ENCODE peak calls at places on chromosomes 2 and 18, in ten cellular contexts. F is heart right ventricle; P is cardiac muscle cell; I is progenitor cell of endocrine pancreas; R is GM10248; U is pancreas; G is astrocyte of the spinal cord; N is HL-60; W is CD8-positive, alpha-beta T cell; V is HCT116. E is an unnamed sample.

GRCh38 chr2:39517622-39518021 is 80.5 kb upstream of the MAP4K3 start:
- DNase-seq in F (no peak), W (no peak), N (no peak), V (no peak), P (no peak), R (no peak), U (no peak), G (no peak), I (no peak), E (no peak)

GRCh38 chr18:36294031-36294430 is 3.5 kb upstream of the FHOD3 start:
- DNase-seq in U (no peak), V (no peak), F (no peak), W (no peak), I (no peak), R (no peak), G (no peak), N (no peak), P (no peak), E (no peak)

GRCh38 chr2:177703159-177703558 is 310.6 kb downstream of the AGPS start:
- DNase-seq in F (no peak), P (no peak), G (no peak), W (no peak), V (no peak), N (no peak), I (no peak), U (no peak), R (no peak), E (no peak)

GRCh38 chr2:84894758-84895520 is 10.5 kb upstream of the TMSB10 start:
- DNase-seq in G (no peak), P (peak), I (no peak), F (no peak), R (no peak), U (no peak), V (no peak), W (no peak), N (no peak), E (no peak)

GRCh38 chr2:234512884-234513669 is 16.2 kb upstream of the ARL4C start:
- DNase-seq in P (peak), R (no peak), F (no peak), V (no peak), W (no peak), U (no peak), I (no peak), N (no peak), G (peak), E (no peak)

GRCh38 chr2:105712981-105713596 is 31.6 kb upstream of the NCK2 start:
- DNase-seq in F (no peak), V (no peak), R (no peak), G (peak), I (no peak), W (no peak), N (no peak), P (peak), U (no peak), E (no peak)

GRCh38 chr2:42844366-42844765 is 52.0 kb upstream of the HAAO start:
- DNase-seq in U (no peak), I (no peak), N (no peak), V (no peak), P (no peak), G (no peak), F (no peak), W (no peak), R (no peak), E (no peak)

GRCh38 chr2:224158831-224159230 is 119.7 kb upstream of the SERPINE2 start:
- DNase-seq in W (no peak), P (no peak), I (no peak), U (no peak), N (no peak), V (no peak), R (no peak), G (no peak), F (no peak), E (no peak)

GRCh38 chr2:171505374-171505773 is 16.9 kb upstream of the CYBRD1 start:
- DNase-seq in N (no peak), U (no peak), V (no peak), G (peak), I (no peak), R (no peak), F (no peak), W (no peak), P (peak), E (no peak)

GRCh38 chr2:36052819-36053218 is 302.8 kb upstream of the CRIM1 start:
- DNase-seq in V (no peak), W (no peak), F (no peak), R (no peak), N (no peak), U (no peak), G (no peak), P (no peak), I (no peak), E (no peak)

GRCh38 chr2:180644709-180645108 is 335.7 kb upstream of the UBE2E3 start:
- DNase-seq in R (no peak), U (no peak), W (no peak), P (peak), V (no peak), F (no peak), I (no peak), N (no peak), G (peak), E (no peak)

GRCh38 chr2:191318729-191319078 is 73.5 kb downstream of the MYO1B start:
- DNase-seq in F (no peak), I (no peak), U (no peak), G (peak), W (no peak), P (peak), R (no peak), V (peak), N (no peak), E (no peak)

GRCh38 chr2:221410487-221410886 is 161.6 kb downstream of the EPHA4 start:
- DNase-seq in N (no peak), W (no peak), U (no peak), P (no peak), G (no peak), V (no peak), F (no peak), R (no peak), I (no peak), E (no peak)

GRCh38 chr2:58925676-58926081 is 684.6 kb upstream of the FANCL start:
- DNase-seq in F (no peak), P (no peak), G (peak), R (no peak), V (no peak), U (no peak), N (no peak), I (no peak), W (no peak), E (no peak)

GRCh38 chr2:19021721-19022120 is 336.7 kb downstream of the OSR1 start:
- DNase-seq in V (no peak), F (no peak), R (no peak), N (no peak), U (no peak), P (peak), W (no peak), I (no peak), G (peak), E (no peak)

GRCh38 chr18:48902023-48902855 is 48.5 kb downstream of the SMAD7 start:
- DNase-seq in F (peak), R (no peak), W (no peak), I (no peak), N (peak), G (peak), V (peak), U (peak), P (peak), E (no peak)

DNA sequence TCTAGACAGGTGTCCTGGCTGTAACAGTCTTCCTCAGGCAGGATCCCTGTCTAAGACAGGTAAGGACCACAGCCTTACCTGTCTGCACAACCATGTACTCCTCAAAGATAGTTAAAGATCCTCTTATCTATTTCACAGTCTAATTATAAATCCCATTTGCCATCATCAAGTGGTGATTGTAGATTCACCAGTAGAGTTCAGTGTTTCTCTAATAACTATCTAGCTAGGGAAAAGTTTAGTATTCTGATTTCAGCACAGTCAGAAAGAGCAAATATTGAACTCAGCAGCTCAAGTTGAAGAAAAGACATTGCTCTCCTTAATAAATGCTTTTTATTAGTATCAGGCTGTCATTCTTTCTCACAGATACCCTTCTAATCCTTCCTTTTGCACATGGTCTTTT is 1305.5 kb upstream of the NXPH2 start:
- DNase-seq in I (no peak), N (no peak), R (no peak), V (no peak), P (peak), U (no peak), W (no peak), G (peak), F (no peak), E (no peak)
- TF ChIP-seq CTCF in I (no peak), N (no peak), R (no peak), V (no peak), P (peak), U (no peak), W (no peak), G (peak), F (no peak), E (no peak)

GRCh38 chr18:10194592-10194991 is 259.8 kb upstream of the APCDD1 start:
- DNase-seq in W (no peak), P (peak), U (no peak), I (no peak), F (no peak), R (no peak), V (no peak), G (no peak), N (no peak), E (no peak)
- TF ChIP-seq CTCF in W (no peak), P (no peak), U (no peak), I (no peak), F (no peak), R (no peak), V (no peak), G (no peak), N (no peak), E (no peak)

GRCh38 chr2:55159037-55159651 is 72.9 kb downstream of the CLHC1 start:
- DNase-seq in R (peak), G (no peak), V (no peak), W (no peak), I (no peak), P (peak), F (peak), U (no peak), N (peak), E (no peak)

GRCh38 chr2:55158111-55158814 is 73.8 kb downstream of the CLHC1 start:
- DNase-seq in U (no peak), P (no peak), F (no peak), G (no peak), R (no peak), W (no peak), I (no peak), N (no peak), V (no peak), E (no peak)

GRCh38 chr2:55156326-55156725 is 75.8 kb downstream of the CLHC1 start:
- DNase-seq in W (no peak), I (no peak), G (peak), V (no peak), F (no peak), U (no peak), R (no peak), N (no peak), P (peak), E (no peak)

GRCh38 chr2:55155764-55156221 is 76.3 kb downstream of the CLHC1 start:
- DNase-seq in I (no peak), W (no peak), F (no peak), U (no peak), P (peak), R (no peak), V (no peak), G (peak), N (no peak), E (no peak)

DNA sequence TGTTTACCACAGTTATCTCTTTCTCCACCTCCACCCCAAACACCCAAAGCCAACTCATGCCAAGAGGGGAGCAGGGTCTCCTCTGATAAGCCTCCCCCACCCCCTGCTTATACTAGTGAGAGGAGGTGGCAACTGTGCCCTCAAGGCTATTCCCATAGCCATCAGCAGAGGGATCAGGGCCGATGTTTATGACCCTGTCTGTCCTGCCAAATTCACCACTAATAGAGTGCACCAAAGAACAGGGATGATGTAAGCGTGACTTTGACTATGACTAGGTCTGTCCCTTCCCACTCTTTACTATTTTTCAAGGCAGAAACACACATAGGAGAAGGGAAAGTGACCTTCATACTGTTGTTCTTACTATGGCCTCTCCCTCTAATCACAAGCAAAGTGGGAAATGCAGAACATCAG is 74.6 kb downstream of the CLHC1 start:
- DNase-seq in R (no peak), P (no peak), V (no peak), W (no peak), U (no peak), N (no peak), G (no peak), I (no peak), F (no peak), E (no peak)
- TF ChIP-seq CTCF in R (no peak), P (no peak), V (no peak), W (no peak), U (no peak), N (no peak), G (no peak), I (no peak), F (no peak), E (no peak)

GRCh38 chr18:54742654-54743053 is 85.6 kb upstream of the RAB27B start:
- DNase-seq in U (no peak), R (no peak), I (no peak), P (peak), G (peak), N (no peak), V (no peak), F (no peak), W (no peak), E (no peak)
- TF ChIP-seq CTCF in U (no peak), R (no peak), I (no peak), P (peak), G (no peak), N (no peak), V (no peak), F (no peak), W (no peak), E (no peak)

GRCh38 chr2:167127135-167127534 is 238.9 kb downstream of the XIRP2 start:
- DNase-seq in P (peak), I (no peak), N (peak), U (no peak), R (no peak), W (no peak), F (no peak), V (no peak), G (no peak), E (no peak)
- TF ChIP-seq CTCF in P (peak), I (no peak), N (no peak), U (no peak), R (peak), W (no peak), F (peak), V (no peak), G (peak), E (peak)

DNA sequence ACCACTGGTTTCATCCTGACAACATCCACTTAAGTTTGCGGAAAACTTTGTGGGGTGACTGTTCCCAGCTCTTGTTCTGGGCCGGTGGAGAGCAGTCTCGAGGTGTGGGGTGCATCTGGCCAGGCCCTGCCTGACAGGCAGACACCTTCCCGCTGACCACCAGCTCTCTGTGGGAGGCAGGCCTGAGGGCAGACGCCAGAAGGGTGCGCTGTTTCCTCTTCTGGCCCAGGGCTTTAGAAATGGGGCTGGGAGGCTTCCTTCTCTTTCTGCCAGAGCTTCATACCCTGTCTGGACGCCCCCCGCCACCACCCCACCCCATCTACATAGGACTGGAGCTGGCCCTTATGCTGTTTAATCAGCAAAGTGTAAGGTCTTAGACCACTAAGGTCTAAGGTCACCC is 263.8 kb downstream of the LOXHD1 start:
- DNase-seq in V (no peak), I (no peak), P (no peak), R (peak), U (no peak), F (no peak), N (no peak), W (no peak), G (no peak), E (no peak)
- TF ChIP-seq CTCF in V (peak), I (peak), P (peak), R (no peak), U (no peak), F (peak), N (peak), W (no peak), G (peak), E (no peak)

GRCh38 chr2:238255636-238256035 is 15.8 kb upstream of the HES6 start:
- DNase-seq in F (no peak), W (no peak), N (no peak), I (no peak), G (no peak), R (no peak), U (no peak), P (no peak), V (no peak), E (no peak)

GRCh38 chr2:238256111-238256510 is 16.3 kb upstream of the HES6 start:
- DNase-seq in I (no peak), V (no peak), F (peak), P (no peak), U (no peak), W (no peak), N (no peak), R (no peak), G (no peak), E (no peak)

GRCh38 chr2:238255146-238255545 is 15.3 kb upstream of the HES6 start:
- DNase-seq in N (no peak), F (peak), G (no peak), U (no peak), R (no peak), P (no peak), V (no peak), W (no peak), I (no peak), E (no peak)

GRCh38 chr2:238257786-238258700 is 18.2 kb upstream of the HES6 start:
- DNase-seq in V (no peak), F (peak), U (no peak), P (no peak), N (no peak), G (no peak), W (no peak), R (no peak), I (no peak), E (no peak)

DNA sequence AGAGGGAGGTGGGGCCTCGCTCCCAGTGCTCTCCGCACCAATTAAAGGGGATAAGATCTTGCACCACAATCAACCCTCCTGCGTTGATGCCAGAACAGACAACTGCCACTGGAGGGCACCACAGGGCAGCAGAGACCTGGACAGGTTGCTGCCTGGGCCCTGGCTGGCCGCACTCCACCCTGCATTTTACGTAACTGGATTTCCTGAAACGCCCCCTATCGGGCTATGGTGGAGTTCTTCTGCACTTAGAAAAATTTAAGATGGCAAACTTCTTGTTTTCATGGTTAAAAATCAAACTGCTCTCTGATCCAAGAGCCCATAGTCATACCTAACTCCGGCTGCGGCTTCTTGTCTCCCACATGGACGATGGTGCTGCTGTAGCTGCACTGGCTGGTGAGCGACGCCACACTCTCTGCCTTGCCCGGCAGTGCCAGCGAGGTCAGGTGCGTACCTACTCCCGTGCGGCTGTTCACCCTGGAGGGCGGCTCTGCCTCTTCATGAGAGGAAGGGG is 16.8 kb upstream of the HES6 start:
- DNase-seq in V (peak), P (peak), I (peak), R (peak), N (peak), W (peak), G (peak), U (peak), F (peak), E (peak)
- TF ChIP-seq CTCF in V (peak), P (peak), I (peak), R (peak), N (peak), W (peak), G (peak), U (peak), F (peak), E (peak)

GRCh38 chr2:146527166-146527565 is 1317.7 kb upstream of the ACVR2A start:
- DNase-seq in I (no peak), F (no peak), P (no peak), G (no peak), R (no peak), W (no peak), N (no peak), U (no peak), V (no peak), E (no peak)

DNA sequence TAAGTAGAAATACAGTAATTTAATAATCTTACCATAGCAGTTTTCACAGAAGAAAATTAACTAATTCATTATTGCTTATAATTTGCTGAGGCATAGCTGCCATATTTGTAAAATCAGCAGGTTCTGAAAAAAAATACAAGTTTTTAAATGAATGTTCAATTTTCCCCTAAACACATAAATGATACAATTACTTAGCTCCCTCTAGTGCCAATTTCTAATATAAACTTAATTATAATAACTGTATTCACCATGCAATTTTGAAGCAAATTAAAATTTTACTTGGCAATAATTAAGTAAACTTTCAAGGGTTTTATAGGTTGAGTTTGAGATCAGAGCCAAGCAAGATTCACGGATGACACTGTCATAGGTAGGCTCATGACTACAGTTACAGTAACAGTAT is 1321.6 kb upstream of the ACVR2A start:
- DNase-seq in U (no peak), P (peak), I (no peak), F (no peak), R (no peak), G (peak), V (no peak), W (no peak), N (no peak), E (no peak)
- TF ChIP-seq CTCF in U (no peak), P (peak), I (peak), F (peak), R (no peak), G (no peak), V (peak), W (no peak), N (no peak), E (peak)